ENCODE peak calls at places on chromosomes 2 and 18, in eight cellular contexts. One of them, this sample, is unnamed.

GRCh38 chr18:67590571-67591141 is 74.1 kb upstream of the DSEL start:
- DNase-seq in GM10248: no peak
- DNase-seq in caudate nucleus: no peak
- DNase-seq in AG20443: peak
- DNase-seq in adrenal gland: no peak
- DNase-seq in CD8-positive, alpha-beta memory T cell: no peak
- DNase-seq in Karpas-422: peak
- DNase-seq in GM12878: no peak
- DNase-seq in this sample: no peak

GRCh38 chr2:178330175-178331021 is 120.6 kb downstream of the PRKRA start:
- DNase-seq in GM10248: no peak
- DNase-seq in GM12878: no peak
- DNase-seq in adrenal gland: no peak
- DNase-seq in AG20443: no peak
- DNase-seq in caudate nucleus: no peak
- DNase-seq in CD8-positive, alpha-beta memory T cell: no peak
- DNase-seq in Karpas-422: no peak
- DNase-seq in this sample: no peak

GRCh38 chr2:231642631-231643493 is 50.2 kb downstream of the TEX44 start:
- DNase-seq in GM10248: peak
- DNase-seq in CD8-positive, alpha-beta memory T cell: peak
- DNase-seq in caudate nucleus: no peak
- DNase-seq in GM12878: peak
- DNase-seq in Karpas-422: no peak
- DNase-seq in adrenal gland: peak
- DNase-seq in AG20443: peak
- DNase-seq in this sample: no peak

GRCh38 chr2:15937105-15937881 is 3.1 kb upstream of the MYCN start:
- DNase-seq in AG20443: no peak
- DNase-seq in GM10248: no peak
- DNase-seq in Karpas-422: no peak
- DNase-seq in caudate nucleus: no peak
- DNase-seq in GM12878: no peak
- DNase-seq in adrenal gland: no peak
- DNase-seq in CD8-positive, alpha-beta memory T cell: no peak
- DNase-seq in this sample: no peak

GRCh38 chr2:201256001-201256544 is 4.3 kb upstream of the CASP8 start:
- DNase-seq in CD8-positive, alpha-beta memory T cell: no peak
- DNase-seq in caudate nucleus: no peak
- DNase-seq in AG20443: no peak
- DNase-seq in GM10248: no peak
- DNase-seq in Karpas-422: no peak
- DNase-seq in adrenal gland: no peak
- DNase-seq in GM12878: no peak
- DNase-seq in this sample: no peak

GRCh38 chr18:49435170-49435569 is 25.3 kb downstream of the DYM start:
- DNase-seq in GM10248: no peak
- DNase-seq in CD8-positive, alpha-beta memory T cell: no peak
- DNase-seq in AG20443: no peak
- DNase-seq in Karpas-422: no peak
- DNase-seq in adrenal gland: no peak
- DNase-seq in caudate nucleus: no peak
- DNase-seq in GM12878: no peak
- DNase-seq in this sample: no peak

GRCh38 chr2:142140434-142140845 is 9.6 kb upstream of the LRP1B start:
- DNase-seq in GM12878: no peak
- DNase-seq in adrenal gland: no peak
- DNase-seq in AG20443: peak
- DNase-seq in GM10248: no peak
- DNase-seq in caudate nucleus: no peak
- DNase-seq in Karpas-422: peak
- DNase-seq in CD8-positive, alpha-beta memory T cell: no peak
- DNase-seq in this sample: no peak

GRCh38 chr2:190469770-190470169 is 61.6 kb downstream of the MFSD6 start:
- DNase-seq in GM10248: no peak
- DNase-seq in Karpas-422: peak
- DNase-seq in adrenal gland: peak
- DNase-seq in AG20443: peak
- DNase-seq in GM12878: no peak
- DNase-seq in caudate nucleus: no peak
- DNase-seq in CD8-positive, alpha-beta memory T cell: no peak
- DNase-seq in this sample: no peak

GRCh38 chr2:170966648-170967396 is 37.8 kb downstream of the GORASP2 start:
- DNase-seq in GM10248: no peak
- DNase-seq in GM12878: no peak
- DNase-seq in adrenal gland: no peak
- DNase-seq in AG20443: no peak
- DNase-seq in CD8-positive, alpha-beta memory T cell: no peak
- DNase-seq in Karpas-422: no peak
- DNase-seq in caudate nucleus: no peak
- DNase-seq in this sample: no peak

GRCh38 chr2:33392366-33392765 is 84.1 kb upstream of the RASGRP3 start:
- DNase-seq in GM12878: no peak
- DNase-seq in caudate nucleus: no peak
- DNase-seq in adrenal gland: no peak
- DNase-seq in CD8-positive, alpha-beta memory T cell: no peak
- DNase-seq in AG20443: no peak
- DNase-seq in Karpas-422: no peak
- DNase-seq in GM10248: no peak
- DNase-seq in this sample: no peak

GRCh38 chr2:131146749-131147148 is 41.6 kb downstream of the PLEKHB2 start:
- DNase-seq in caudate nucleus: no peak
- DNase-seq in CD8-positive, alpha-beta memory T cell: no peak
- DNase-seq in adrenal gland: no peak
- DNase-seq in Karpas-422: no peak
- DNase-seq in GM12878: no peak
- DNase-seq in AG20443: no peak
- DNase-seq in GM10248: no peak
- DNase-seq in this sample: no peak

GRCh38 chr2:222410534-222410933 is 13.8 kb upstream of the SGPP2 start:
- DNase-seq in adrenal gland: no peak
- DNase-seq in GM10248: no peak
- DNase-seq in CD8-positive, alpha-beta memory T cell: no peak
- DNase-seq in AG20443: no peak
- DNase-seq in GM12878: no peak
- DNase-seq in Karpas-422: no peak
- DNase-seq in caudate nucleus: no peak
- DNase-seq in this sample: no peak

GRCh38 chr2:211836409-211836808 is 702.2 kb downstream of the ERBB4 start:
- DNase-seq in Karpas-422: no peak
- DNase-seq in caudate nucleus: no peak
- DNase-seq in CD8-positive, alpha-beta memory T cell: no peak
- DNase-seq in GM10248: no peak
- DNase-seq in AG20443: no peak
- DNase-seq in adrenal gland: no peak
- DNase-seq in GM12878: no peak
- DNase-seq in this sample: no peak

GRCh38 chr2:224994221-224994843 is 47.9 kb downstream of the DOCK10 start:
- DNase-seq in adrenal gland: no peak
- DNase-seq in CD8-positive, alpha-beta memory T cell: no peak
- DNase-seq in GM12878: no peak
- DNase-seq in GM10248: no peak
- DNase-seq in AG20443: no peak
- DNase-seq in Karpas-422: no peak
- DNase-seq in caudate nucleus: no peak
- DNase-seq in this sample: no peak

GRCh38 chr2:238286987-238287386 is 1.4 kb downstream of the PER2 start:
- DNase-seq in CD8-positive, alpha-beta memory T cell: no peak
- DNase-seq in adrenal gland: no peak
- DNase-seq in AG20443: no peak
- DNase-seq in GM12878: no peak
- DNase-seq in GM10248: no peak
- DNase-seq in caudate nucleus: peak
- DNase-seq in Karpas-422: no peak
- DNase-seq in this sample: no peak

GRCh38 chr18:67007999-67008398 is 404.1 kb upstream of the CDH19 start:
- DNase-seq in adrenal gland: no peak
- DNase-seq in GM12878: no peak
- DNase-seq in GM10248: no peak
- DNase-seq in AG20443: no peak
- DNase-seq in caudate nucleus: no peak
- DNase-seq in CD8-positive, alpha-beta memory T cell: no peak
- DNase-seq in Karpas-422: no peak
- DNase-seq in this sample: no peak

This sample was measured in hypothalamus.